ENCODE peak calls at places on chromosomes 13 and 19, in seven cellular contexts. One of them, this sample, is unnamed.

GRCh38 chr13:29802621-29803020 is 47.8 kb downstream of the UBL3 start:
- DNase-seq in brain microvascular endothelial cell: no peak
- DNase-seq in fibroblast of the aortic adventitia: peak
- DNase-seq in ovary: no peak
- DNase-seq in keratinocyte: no peak
- DNase-seq in sigmoid colon: no peak
- DNase-seq in kidney epithelial cell: no peak
- DNase-seq in this sample: no peak

GRCh38 chr19:6066661-6067646 is 43.3 kb downstream of the RFX2 start:
- DNase-seq in brain microvascular endothelial cell: peak
- DNase-seq in fibroblast of the aortic adventitia: peak
- DNase-seq in ovary: peak
- DNase-seq in keratinocyte: no peak
- DNase-seq in sigmoid colon: peak
- DNase-seq in kidney epithelial cell: peak
- DNase-seq in this sample: peak

GRCh38 chr13:29887030-29887557 is 36.7 kb upstream of the UBL3 start:
- DNase-seq in brain microvascular endothelial cell: no peak
- DNase-seq in fibroblast of the aortic adventitia: no peak
- DNase-seq in ovary: no peak
- DNase-seq in keratinocyte: no peak
- DNase-seq in sigmoid colon: no peak
- DNase-seq in kidney epithelial cell: no peak
- DNase-seq in this sample: no peak

GRCh38 chr13:75636339-75637095 is 387 bp downstream of the LMO7 start:
- DNase-seq in brain microvascular endothelial cell: no peak
- DNase-seq in fibroblast of the aortic adventitia: peak
- DNase-seq in ovary: peak
- DNase-seq in keratinocyte: no peak
- DNase-seq in sigmoid colon: no peak
- DNase-seq in kidney epithelial cell: no peak
- DNase-seq in this sample: no peak

GRCh38 chr13:52029569-52029968 is 5.1 kb downstream of the UTP14C start:
- DNase-seq in brain microvascular endothelial cell: no peak
- DNase-seq in fibroblast of the aortic adventitia: no peak
- DNase-seq in ovary: no peak
- DNase-seq in keratinocyte: no peak
- DNase-seq in sigmoid colon: no peak
- DNase-seq in kidney epithelial cell: no peak
- DNase-seq in this sample: no peak

GRCh38 chr19:15432018-15432494 is 13.3 kb upstream of the AKAP8L start:
- DNase-seq in brain microvascular endothelial cell: no peak
- DNase-seq in fibroblast of the aortic adventitia: no peak
- DNase-seq in ovary: no peak
- DNase-seq in keratinocyte: no peak
- DNase-seq in sigmoid colon: peak
- DNase-seq in kidney epithelial cell: no peak
- DNase-seq in this sample: no peak

GRCh38 chr13:49240017-49240416 is 7.7 kb upstream of the CDADC1 start:
- DNase-seq in brain microvascular endothelial cell: peak
- DNase-seq in fibroblast of the aortic adventitia: peak
- DNase-seq in ovary: no peak
- DNase-seq in keratinocyte: no peak
- DNase-seq in sigmoid colon: no peak
- DNase-seq in kidney epithelial cell: no peak
- DNase-seq in this sample: peak

GRCh38 chr13:99982021-99982740 is 597 bp downstream of the ZIC2 start:
- DNase-seq in brain microvascular endothelial cell: no peak
- DNase-seq in fibroblast of the aortic adventitia: no peak
- DNase-seq in ovary: no peak
- DNase-seq in keratinocyte: no peak
- DNase-seq in sigmoid colon: no peak
- DNase-seq in kidney epithelial cell: no peak
- DNase-seq in this sample: no peak

GRCh38 chr13:109720758-109721184 is 65.6 kb downstream of the IRS2 start:
- DNase-seq in brain microvascular endothelial cell: no peak
- DNase-seq in fibroblast of the aortic adventitia: no peak
- DNase-seq in ovary: no peak
- DNase-seq in keratinocyte: no peak
- DNase-seq in sigmoid colon: no peak
- DNase-seq in kidney epithelial cell: no peak
- DNase-seq in this sample: no peak

GRCh38 chr13:110270507-110270906 is 36.5 kb downstream of the COL4A1 start:
- DNase-seq in brain microvascular endothelial cell: no peak
- DNase-seq in fibroblast of the aortic adventitia: no peak
- DNase-seq in ovary: no peak
- DNase-seq in keratinocyte: no peak
- DNase-seq in sigmoid colon: no peak
- DNase-seq in kidney epithelial cell: no peak
- DNase-seq in this sample: no peak

GRCh38 chr13:106348032-106348431 is 187.4 kb downstream of the EFNB2 start:
- DNase-seq in brain microvascular endothelial cell: peak
- DNase-seq in fibroblast of the aortic adventitia: peak
- DNase-seq in ovary: no peak
- DNase-seq in keratinocyte: peak
- DNase-seq in sigmoid colon: no peak
- DNase-seq in kidney epithelial cell: peak
- DNase-seq in this sample: peak

GRCh38 chr13:49615844-49616687 is 12.2 kb upstream of the ARL11 start:
- DNase-seq in brain microvascular endothelial cell: no peak
- DNase-seq in fibroblast of the aortic adventitia: peak
- DNase-seq in ovary: no peak
- DNase-seq in keratinocyte: no peak
- DNase-seq in sigmoid colon: no peak
- DNase-seq in kidney epithelial cell: no peak
- DNase-seq in this sample: no peak

GRCh38 chr13:94369862-94370491 is 109.5 kb downstream of the DCT start:
- DNase-seq in brain microvascular endothelial cell: no peak
- DNase-seq in fibroblast of the aortic adventitia: peak
- DNase-seq in ovary: peak
- DNase-seq in keratinocyte: no peak
- DNase-seq in sigmoid colon: no peak
- DNase-seq in kidney epithelial cell: no peak
- DNase-seq in this sample: no peak

GRCh38 chr19:47573076-47574026 is at the start of gene ZNF541:
- DNase-seq in brain microvascular endothelial cell: no peak
- DNase-seq in fibroblast of the aortic adventitia: peak
- DNase-seq in ovary: peak
- DNase-seq in keratinocyte: no peak
- DNase-seq in sigmoid colon: peak
- DNase-seq in kidney epithelial cell: no peak
- DNase-seq in this sample: no peak

GRCh38 chr13:106481919-106482318 is 53.5 kb downstream of the EFNB2 start:
- DNase-seq in brain microvascular endothelial cell: no peak
- DNase-seq in fibroblast of the aortic adventitia: no peak
- DNase-seq in ovary: no peak
- DNase-seq in keratinocyte: no peak
- DNase-seq in sigmoid colon: no peak
- DNase-seq in kidney epithelial cell: no peak
- DNase-seq in this sample: no peak

GRCh38 chr19:13827656-13828055 is 32.4 kb downstream of the ZSWIM4 start:
- DNase-seq in brain microvascular endothelial cell: no peak
- DNase-seq in fibroblast of the aortic adventitia: no peak
- DNase-seq in ovary: no peak
- DNase-seq in keratinocyte: no peak
- DNase-seq in sigmoid colon: no peak
- DNase-seq in kidney epithelial cell: no peak
- DNase-seq in this sample: no peak

GRCh38 chr19:5337126-5337525 is 3.5 kb downstream of the PTPRS start:
- DNase-seq in brain microvascular endothelial cell: no peak
- DNase-seq in fibroblast of the aortic adventitia: no peak
- DNase-seq in ovary: no peak
- DNase-seq in keratinocyte: no peak
- DNase-seq in sigmoid colon: no peak
- DNase-seq in kidney epithelial cell: no peak
- DNase-seq in this sample: no peak

GRCh38 chr13:75481176-75482069 is 546 bp downstream of the TBC1D4 start:
- DNase-seq in brain microvascular endothelial cell: no peak
- DNase-seq in fibroblast of the aortic adventitia: peak
- DNase-seq in ovary: peak
- DNase-seq in keratinocyte: no peak
- DNase-seq in sigmoid colon: peak
- DNase-seq in kidney epithelial cell: no peak
- DNase-seq in this sample: no peak

GRCh38 chr19:8609210-8610040 is 1.1 kb downstream of the ADAMTS10 start:
- DNase-seq in brain microvascular endothelial cell: peak
- DNase-seq in fibroblast of the aortic adventitia: peak
- DNase-seq in ovary: peak
- DNase-seq in keratinocyte: no peak
- DNase-seq in sigmoid colon: peak
- DNase-seq in kidney epithelial cell: no peak
- DNase-seq in this sample: peak

GRCh38 chr19:31139871-31140505 is 209.2 kb downstream of the TSHZ3 start:
- DNase-seq in brain microvascular endothelial cell: peak
- DNase-seq in fibroblast of the aortic adventitia: peak
- DNase-seq in ovary: no peak
- DNase-seq in keratinocyte: no peak
- DNase-seq in sigmoid colon: no peak
- DNase-seq in kidney epithelial cell: peak
- DNase-seq in this sample: no peak

GRCh38 chr13:96104516-96104915 is 14.6 kb downstream of the HS6ST3 start:
- DNase-seq in brain microvascular endothelial cell: no peak
- DNase-seq in fibroblast of the aortic adventitia: no peak
- DNase-seq in ovary: no peak
- DNase-seq in keratinocyte: no peak
- DNase-seq in sigmoid colon: no peak
- DNase-seq in kidney epithelial cell: no peak
- DNase-seq in this sample: no peak

GRCh38 chr13:45595968-45596367 is 19.6 kb downstream of the ERICH6B start:
- DNase-seq in brain microvascular endothelial cell: no peak
- DNase-seq in fibroblast of the aortic adventitia: no peak
- DNase-seq in ovary: no peak
- DNase-seq in keratinocyte: no peak
- DNase-seq in sigmoid colon: no peak
- DNase-seq in kidney epithelial cell: no peak
- DNase-seq in this sample: no peak

GRCh38 chr19:53906211-53907192 is 2.6 kb upstream of the CACNG7 start:
- DNase-seq in brain microvascular endothelial cell: no peak
- DNase-seq in fibroblast of the aortic adventitia: peak
- DNase-seq in ovary: no peak
- DNase-seq in keratinocyte: no peak
- DNase-seq in sigmoid colon: no peak
- DNase-seq in kidney epithelial cell: no peak
- DNase-seq in this sample: no peak
- H3K4me3 ChIP-seq in brain microvascular endothelial cell: no peak
- H3K4me3 ChIP-seq in fibroblast of the aortic adventitia: peak
- H3K4me3 ChIP-seq in ovary: no peak
- H3K4me3 ChIP-seq in keratinocyte: no peak
- H3K4me3 ChIP-seq in sigmoid colon: no peak
- H3K4me3 ChIP-seq in kidney epithelial cell: no peak
- H3K4me3 ChIP-seq in this sample: no peak

DNA sequence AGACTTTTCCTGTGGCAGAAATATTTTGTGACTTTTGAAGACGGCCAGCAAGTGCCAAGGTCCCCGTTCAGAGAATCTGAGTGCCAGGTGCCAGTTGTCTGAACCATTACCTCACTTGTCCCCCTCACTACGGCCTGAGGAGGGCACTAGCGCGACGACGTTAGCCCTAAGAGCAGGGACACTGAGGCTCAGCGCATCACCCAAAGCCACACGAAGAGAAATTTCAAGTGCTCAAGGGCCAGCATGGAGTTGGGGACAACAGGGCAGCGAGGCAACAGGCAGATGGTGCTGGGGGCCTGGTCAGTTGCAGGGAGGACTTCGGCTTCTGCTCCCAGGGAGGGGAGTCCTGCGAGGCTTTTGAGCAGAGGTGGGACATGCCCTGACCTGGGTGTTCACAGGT is 9.5 kb upstream of the TYK2 start:
- DNase-seq in brain microvascular endothelial cell: no peak
- DNase-seq in fibroblast of the aortic adventitia: no peak
- DNase-seq in ovary: no peak
- DNase-seq in keratinocyte: no peak
- DNase-seq in sigmoid colon: no peak
- DNase-seq in kidney epithelial cell: no peak
- DNase-seq in this sample: no peak
- TF ChIP-seq CTCF in brain microvascular endothelial cell: peak
- TF ChIP-seq CTCF in fibroblast of the aortic adventitia: peak
- TF ChIP-seq CTCF in ovary: no peak
- TF ChIP-seq CTCF in keratinocyte: peak
- TF ChIP-seq CTCF in sigmoid colon: no peak
- TF ChIP-seq CTCF in kidney epithelial cell: peak
- TF ChIP-seq CTCF in this sample: peak

DNA sequence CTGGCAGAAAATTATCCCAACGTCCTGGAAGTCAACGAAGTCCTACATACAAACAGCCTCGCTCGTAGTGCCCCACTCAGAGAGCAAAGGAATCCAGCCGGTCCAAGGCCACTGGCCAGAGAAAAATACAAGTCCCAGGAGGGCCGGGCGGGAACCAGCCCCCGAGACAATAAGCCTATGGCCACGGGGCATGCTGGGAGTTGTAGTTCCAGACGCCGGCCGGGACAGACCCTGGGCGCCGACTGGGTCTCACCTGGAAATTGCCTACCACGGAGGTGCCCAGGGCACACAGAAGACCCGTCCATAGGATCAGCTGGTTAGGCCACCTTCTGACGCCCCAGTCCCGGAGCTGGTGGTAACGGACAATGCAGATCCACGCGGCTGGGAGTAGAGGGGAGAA is 5.4 kb downstream of the TMEM150B start:
- DNase-seq in brain microvascular endothelial cell: peak
- DNase-seq in fibroblast of the aortic adventitia: peak
- DNase-seq in ovary: peak
- DNase-seq in keratinocyte: no peak
- DNase-seq in sigmoid colon: no peak
- DNase-seq in kidney epithelial cell: no peak
- DNase-seq in this sample: no peak
- H3K4me3 ChIP-seq in brain microvascular endothelial cell: peak
- H3K4me3 ChIP-seq in fibroblast of the aortic adventitia: no peak
- H3K4me3 ChIP-seq in ovary: no peak
- H3K4me3 ChIP-seq in keratinocyte: no peak
- H3K4me3 ChIP-seq in sigmoid colon: no peak
- H3K4me3 ChIP-seq in kidney epithelial cell: no peak
- H3K4me3 ChIP-seq in this sample: peak

GRCh38 chr19:12670159-12670928 is 3.7 kb downstream of the WDR83 start:
- DNase-seq in brain microvascular endothelial cell: no peak
- DNase-seq in fibroblast of the aortic adventitia: no peak
- DNase-seq in ovary: no peak
- DNase-seq in keratinocyte: no peak
- DNase-seq in sigmoid colon: no peak
- DNase-seq in kidney epithelial cell: no peak
- DNase-seq in this sample: no peak

GRCh38 chr19:12668346-12668745 is 1.7 kb downstream of the WDR83 start:
- DNase-seq in brain microvascular endothelial cell: no peak
- DNase-seq in fibroblast of the aortic adventitia: no peak
- DNase-seq in ovary: no peak
- DNase-seq in keratinocyte: no peak
- DNase-seq in sigmoid colon: no peak
- DNase-seq in kidney epithelial cell: no peak
- DNase-seq in this sample: no peak

GRCh38 chr19:12667903-12668302 is 1.3 kb downstream of the WDR83 start:
- DNase-seq in brain microvascular endothelial cell: no peak
- DNase-seq in fibroblast of the aortic adventitia: no peak
- DNase-seq in ovary: no peak
- DNase-seq in keratinocyte: no peak
- DNase-seq in sigmoid colon: no peak
- DNase-seq in kidney epithelial cell: no peak
- DNase-seq in this sample: no peak

GRCh38 chr19:12668937-12669271 is 2.3 kb downstream of the WDR83 start:
- DNase-seq in brain microvascular endothelial cell: peak
- DNase-seq in fibroblast of the aortic adventitia: peak
- DNase-seq in ovary: peak
- DNase-seq in keratinocyte: peak
- DNase-seq in sigmoid colon: peak
- DNase-seq in kidney epithelial cell: no peak
- DNase-seq in this sample: peak

GRCh38 chr19:12669272-12670158 is 2.9 kb downstream of the WDR83 start:
- DNase-seq in brain microvascular endothelial cell: peak
- DNase-seq in fibroblast of the aortic adventitia: peak
- DNase-seq in ovary: peak
- DNase-seq in keratinocyte: no peak
- DNase-seq in sigmoid colon: peak
- DNase-seq in kidney epithelial cell: no peak
- DNase-seq in this sample: peak
- TF ChIP-seq CTCF in brain microvascular endothelial cell: peak
- TF ChIP-seq CTCF in fibroblast of the aortic adventitia: no peak
- TF ChIP-seq CTCF in ovary: no peak
- TF ChIP-seq CTCF in keratinocyte: no peak
- TF ChIP-seq CTCF in sigmoid colon: no peak
- TF ChIP-seq CTCF in kidney epithelial cell: no peak
- TF ChIP-seq CTCF in this sample: no peak

This sample was measured in astrocyte of the cerebellum.